ENCODE peak calls at places on chromosomes 1 and 21, in four cellular contexts. One of them, this sample, is unnamed. For H3K4me1, the result is how much of the 10 kb centered on the place peaks cover.

GRCh38 chr1:180178511-180179161 is 24.0 kb downstream of the QSOX1 start:
- DNase-seq in transverse colon: peak
- DNase-seq in cardiac muscle cell: peak
- DNase-seq in astrocyte: no peak
- DNase-seq in this sample: peak

GRCh38 chr1:18278953-18279712 is 171.5 kb downstream of the IGSF21 start:
- DNase-seq in transverse colon: no peak
- DNase-seq in cardiac muscle cell: no peak
- DNase-seq in astrocyte: no peak
- DNase-seq in this sample: no peak

GRCh38 chr1:231058416-231059109 is 18.5 kb upstream of the FAM89A start:
- DNase-seq in transverse colon: no peak
- DNase-seq in cardiac muscle cell: peak
- DNase-seq in astrocyte: no peak
- DNase-seq in this sample: no peak

GRCh38 chr1:55214903-55215193 is 316 bp downstream of the USP24 start:
- DNase-seq in transverse colon: peak
- DNase-seq in cardiac muscle cell: peak
- DNase-seq in astrocyte: peak
- DNase-seq in this sample: peak

GRCh38 chr21:18252686-18253085 is 8.1 kb downstream of the CHODL start:
- DNase-seq in transverse colon: no peak
- DNase-seq in cardiac muscle cell: no peak
- DNase-seq in astrocyte: no peak
- DNase-seq in this sample: no peak

GRCh38 chr1:202618387-202619022 is 91.7 kb downstream of the SYT2 start:
- DNase-seq in transverse colon: no peak
- DNase-seq in cardiac muscle cell: no peak
- DNase-seq in astrocyte: peak
- DNase-seq in this sample: no peak

GRCh38 chr1:183186820-183187219 is 756 bp downstream of the LAMC2 start:
- DNase-seq in transverse colon: no peak
- DNase-seq in cardiac muscle cell: no peak
- DNase-seq in astrocyte: no peak
- DNase-seq in this sample: no peak

GRCh38 chr1:13642306-13643004 is 57.5 kb upstream of the PRDM2 start:
- DNase-seq in transverse colon: no peak
- DNase-seq in cardiac muscle cell: no peak
- DNase-seq in astrocyte: no peak
- DNase-seq in this sample: no peak

GRCh38 chr1:192967211-192967877 is 91.8 kb downstream of the UCHL5 start:
- DNase-seq in transverse colon: no peak
- DNase-seq in cardiac muscle cell: no peak
- DNase-seq in astrocyte: no peak
- DNase-seq in this sample: no peak

GRCh38 chr1:209652121-209652742 is at the start of gene LAMB3:
- DNase-seq in transverse colon: peak
- DNase-seq in cardiac muscle cell: no peak
- DNase-seq in astrocyte: no peak
- DNase-seq in this sample: no peak

GRCh38 chr21:25980710-25981109 is 189.9 kb downstream of the APP start:
- DNase-seq in transverse colon: no peak
- DNase-seq in cardiac muscle cell: no peak
- DNase-seq in astrocyte: no peak
- DNase-seq in this sample: no peak

GRCh38 chr1:49229555-49229954 is 452.9 kb upstream of the BEND5 start:
- DNase-seq in transverse colon: no peak
- DNase-seq in cardiac muscle cell: no peak
- DNase-seq in astrocyte: no peak
- DNase-seq in this sample: no peak

GRCh38 chr1:50099654-50100053 is 9.1 kb upstream of the ELAVL4 start:
- DNase-seq in transverse colon: no peak
- DNase-seq in cardiac muscle cell: no peak
- DNase-seq in astrocyte: no peak
- DNase-seq in this sample: no peak

GRCh38 chr1:236351875-236352573 is 42.1 kb upstream of the EDARADD start:
- DNase-seq in transverse colon: no peak
- DNase-seq in cardiac muscle cell: no peak
- DNase-seq in astrocyte: no peak
- DNase-seq in this sample: no peak

GRCh38 chr1:220067246-220068204 is 21.2 kb upstream of the EPRS1 start:
- DNase-seq in transverse colon: no peak
- DNase-seq in cardiac muscle cell: no peak
- DNase-seq in astrocyte: no peak
- DNase-seq in this sample: no peak

GRCh38 chr1:25873120-25873519 is 2.4 kb downstream of the PAQR7 start:
- DNase-seq in transverse colon: peak
- DNase-seq in cardiac muscle cell: no peak
- DNase-seq in astrocyte: no peak
- DNase-seq in this sample: no peak

GRCh38 chr1:243407284-243408018 is 151.6 kb downstream of the SDCCAG8 start:
- DNase-seq in transverse colon: no peak
- DNase-seq in cardiac muscle cell: no peak
- DNase-seq in astrocyte: peak
- DNase-seq in this sample: no peak

GRCh38 chr1:203159844-203160243 is 15.8 kb downstream of the MYBPH start:
- DNase-seq in transverse colon: no peak
- DNase-seq in cardiac muscle cell: no peak
- DNase-seq in astrocyte: no peak
- DNase-seq in this sample: no peak

GRCh38 chr1:91024501-91025119 is 2.8 kb upstream of the ZNF644 start:
- DNase-seq in transverse colon: no peak
- DNase-seq in cardiac muscle cell: no peak
- DNase-seq in astrocyte: no peak
- DNase-seq in this sample: no peak

GRCh38 chr1:225482489-225482950 is 54.7 kb upstream of the LBR start:
- DNase-seq in transverse colon: no peak
- DNase-seq in cardiac muscle cell: no peak
- DNase-seq in astrocyte: peak
- DNase-seq in this sample: no peak

GRCh38 chr1:201559679-201560162 is 20.8 kb downstream of the NAV1 start:
- DNase-seq in transverse colon: peak
- DNase-seq in cardiac muscle cell: peak
- DNase-seq in astrocyte: peak
- DNase-seq in this sample: peak

GRCh38 chr1:163361123-163361934 is 39.6 kb downstream of the NUF2 start:
- DNase-seq in transverse colon: no peak
- DNase-seq in cardiac muscle cell: peak
- DNase-seq in astrocyte: no peak
- DNase-seq in this sample: no peak

GRCh38 chr1:34831721-34832246 is 27.8 kb downstream of the SMIM12 start:
- DNase-seq in transverse colon: no peak
- DNase-seq in cardiac muscle cell: no peak
- DNase-seq in astrocyte: no peak
- DNase-seq in this sample: no peak

GRCh38 chr1:2091611-2092604 is 41.7 kb downstream of the PRKCZ start:
- DNase-seq in transverse colon: peak
- DNase-seq in cardiac muscle cell: peak
- DNase-seq in astrocyte: no peak
- DNase-seq in this sample: no peak

GRCh38 chr1:24555591-24556413 is at the start of gene NCMAP:
- DNase-seq in transverse colon: peak
- DNase-seq in cardiac muscle cell: peak
- DNase-seq in astrocyte: no peak
- DNase-seq in this sample: no peak

GRCh38 chr1:8314346-8315280 is 3.3 kb upstream of the SLC45A1 start:
- DNase-seq in transverse colon: peak
- DNase-seq in cardiac muscle cell: peak
- DNase-seq in astrocyte: peak
- DNase-seq in this sample: peak

GRCh38 chr1:20385630-20386029 is 95.0 kb downstream of the VWA5B1 start:
- DNase-seq in transverse colon: no peak
- DNase-seq in cardiac muscle cell: no peak
- DNase-seq in astrocyte: no peak
- DNase-seq in this sample: no peak

GRCh38 chr1:6347641-6348487 is 45.7 kb downstream of the ACOT7 start:
- DNase-seq in transverse colon: peak
- DNase-seq in cardiac muscle cell: peak
- DNase-seq in astrocyte: peak
- DNase-seq in this sample: no peak

GRCh38 chr1:165632491-165632890 is 1.5 kb downstream of the MGST3 start:
- DNase-seq in transverse colon: no peak
- DNase-seq in cardiac muscle cell: peak
- DNase-seq in astrocyte: no peak
- DNase-seq in this sample: no peak

GRCh38 chr1:167543566-167543965 is 10.0 kb downstream of the CREG1 start:
- DNase-seq in transverse colon: no peak
- DNase-seq in cardiac muscle cell: no peak
- DNase-seq in astrocyte: no peak
- DNase-seq in this sample: no peak

GRCh38 chr1:167546935-167547334 is 6.6 kb downstream of the CREG1 start:
- DNase-seq in transverse colon: no peak
- DNase-seq in cardiac muscle cell: no peak
- DNase-seq in astrocyte: no peak
- DNase-seq in this sample: no peak

GRCh38 chr1:167548059-167548932 is 5.3 kb downstream of the CREG1 start:
- DNase-seq in transverse colon: no peak
- DNase-seq in cardiac muscle cell: no peak
- DNase-seq in astrocyte: peak
- DNase-seq in this sample: no peak

GRCh38 chr1:167544447-167544846 is 9.1 kb downstream of the CREG1 start:
- DNase-seq in transverse colon: peak
- DNase-seq in cardiac muscle cell: no peak
- DNase-seq in astrocyte: no peak
- DNase-seq in this sample: no peak

DNA sequence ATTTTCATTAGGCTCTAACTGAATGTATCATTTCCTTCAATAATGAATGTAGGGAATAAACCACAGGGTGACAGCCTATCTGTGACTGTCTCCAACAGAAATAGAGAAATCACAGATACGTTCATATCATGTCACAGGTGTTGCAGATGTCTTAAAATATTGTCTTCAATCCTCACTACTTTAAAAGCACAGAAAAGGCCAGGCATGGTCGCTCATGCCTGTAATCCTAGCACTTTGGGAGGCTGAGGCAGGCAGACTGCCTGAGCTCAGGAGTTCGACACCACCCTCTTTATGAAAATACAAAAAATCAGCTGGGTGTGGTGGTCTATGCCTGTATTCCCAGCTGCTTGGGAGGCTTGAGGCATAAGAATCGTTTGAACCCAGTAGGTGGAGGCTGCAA is 8.2 kb downstream of the CREG1 start:
- DNase-seq in transverse colon: no peak
- DNase-seq in cardiac muscle cell: no peak
- DNase-seq in astrocyte: no peak
- DNase-seq in this sample: no peak
- H3K4me1 ChIP-seq in transverse colon: under half
- H3K4me1 ChIP-seq in cardiac muscle cell: under half
- H3K4me1 ChIP-seq in astrocyte: under half
- H3K4me1 ChIP-seq in this sample: under half

GRCh38 chr21:14541840-14542495 is 4.1 kb downstream of the SAMSN1 start:
- DNase-seq in transverse colon: no peak
- DNase-seq in cardiac muscle cell: no peak
- DNase-seq in astrocyte: no peak
- DNase-seq in this sample: no peak

GRCh38 chr21:14535702-14536101 is 10.4 kb downstream of the SAMSN1 start:
- DNase-seq in transverse colon: no peak
- DNase-seq in cardiac muscle cell: no peak
- DNase-seq in astrocyte: no peak
- DNase-seq in this sample: no peak

GRCh38 chr21:14542638-14543037 is 3.5 kb downstream of the SAMSN1 start:
- DNase-seq in transverse colon: no peak
- DNase-seq in cardiac muscle cell: no peak
- DNase-seq in astrocyte: no peak
- DNase-seq in this sample: no peak

GRCh38 chr21:14536929-14537328 is 9.2 kb downstream of the SAMSN1 start:
- DNase-seq in transverse colon: no peak
- DNase-seq in cardiac muscle cell: no peak
- DNase-seq in astrocyte: no peak
- DNase-seq in this sample: no peak

GRCh38 chr21:14538477-14538876 is 7.6 kb downstream of the SAMSN1 start:
- DNase-seq in transverse colon: no peak
- DNase-seq in cardiac muscle cell: no peak
- DNase-seq in astrocyte: no peak
- DNase-seq in this sample: no peak
- TF ChIP-seq CTCF in transverse colon: no peak
- TF ChIP-seq CTCF in cardiac muscle cell: no peak
- TF ChIP-seq CTCF in astrocyte: no peak
- TF ChIP-seq CTCF in this sample: no peak

DNA sequence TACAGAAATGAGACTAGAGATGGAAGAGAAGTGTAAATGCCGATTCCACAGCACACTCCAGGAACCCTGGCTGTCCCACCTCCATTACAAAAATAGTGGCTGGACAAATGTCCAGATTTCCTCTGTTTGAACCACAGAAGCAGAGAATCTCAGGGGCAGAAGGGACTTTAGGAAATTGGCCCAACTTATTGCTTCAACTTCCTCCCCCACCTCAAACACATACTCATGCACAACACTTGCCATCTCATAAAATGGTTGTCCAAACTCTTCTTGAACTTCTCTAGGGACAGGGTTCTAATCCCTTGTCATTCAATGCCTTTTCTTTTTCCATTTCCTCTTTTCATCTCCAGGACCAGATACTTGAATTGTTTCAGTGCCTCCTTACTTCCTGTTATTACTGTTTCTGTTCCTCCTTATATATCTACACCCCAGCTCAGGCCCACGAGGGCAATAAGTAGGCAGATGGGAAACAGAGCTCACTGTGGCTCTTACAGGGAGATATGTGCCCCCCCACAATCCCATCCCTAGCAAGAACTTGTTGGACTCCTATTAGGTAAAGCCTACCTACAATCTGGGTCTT is 8.5 kb upstream of the B4GALT3 start:
- DNase-seq in transverse colon: no peak
- DNase-seq in cardiac muscle cell: no peak
- DNase-seq in astrocyte: no peak
- DNase-seq in this sample: no peak
- H3K27ac ChIP-seq in transverse colon: peak
- H3K27ac ChIP-seq in cardiac muscle cell: no peak
- H3K27ac ChIP-seq in astrocyte: no peak
- H3K27ac ChIP-seq in this sample: peak

DNA sequence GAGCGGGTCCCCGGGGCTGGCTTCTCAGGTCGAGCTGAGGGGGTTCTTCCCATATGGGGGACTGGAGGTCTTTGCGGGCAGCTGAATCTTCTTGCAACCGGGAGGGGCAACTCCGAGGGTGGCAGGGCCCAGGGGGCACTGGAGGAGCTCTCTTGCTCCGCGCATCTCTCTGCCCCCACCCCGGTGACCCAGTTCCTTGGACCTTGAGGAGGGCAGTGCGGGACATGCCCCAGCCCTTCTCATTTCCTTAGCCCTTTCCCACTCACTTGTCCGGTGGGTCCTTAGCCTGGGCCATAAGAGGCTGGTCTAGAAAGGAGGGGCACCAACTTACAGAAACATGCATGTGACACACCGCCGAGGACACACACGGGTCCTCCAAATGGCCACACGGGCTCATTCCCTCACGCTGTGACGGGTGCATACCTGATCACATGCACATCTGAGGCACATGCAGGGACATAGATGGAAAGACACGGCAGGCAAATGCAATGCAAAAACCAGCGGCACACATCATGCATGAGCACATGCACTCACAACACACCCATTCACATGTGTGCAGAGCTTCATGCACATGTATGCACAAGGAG is 630 bp downstream of the HPCA start:
- DNase-seq in transverse colon: no peak
- DNase-seq in cardiac muscle cell: no peak
- DNase-seq in astrocyte: no peak
- DNase-seq in this sample: no peak
- H3K4me1 ChIP-seq in transverse colon: under half
- H3K4me1 ChIP-seq in cardiac muscle cell: under half
- H3K4me1 ChIP-seq in astrocyte: under half
- H3K4me1 ChIP-seq in this sample: under half